ENCODE peak calls at places on chromosomes 1 and 21, in ten cellular contexts. N, J, B, O, E, Z, U, S, L and I are unnamed samples.

GRCh38 chr1:25590096-25590824 is 26.3 kb upstream of the MAN1C1 start:
- DNase-seq in E (no peak), O (no peak), N (peak), S (no peak), J (no peak), Z (no peak), L (no peak), U (peak), B (no peak), I (no peak)

GRCh38 chr1:172616646-172617045 is 42.3 kb upstream of the FASLG start:
- DNase-seq in S (no peak), N (no peak), U (no peak), E (peak), O (no peak), J (no peak), B (no peak), Z (no peak), L (no peak), I (no peak)

GRCh38 chr1:180821970-180822369 is 90.7 kb upstream of the KIAA1614 start:
- DNase-seq in U (no peak), B (no peak), S (no peak), O (no peak), J (no peak), L (no peak), E (no peak), N (no peak), Z (no peak), I (no peak)

GRCh38 chr1:201377611-201378092 is at the start of gene TNNT2:
- DNase-seq in U (no peak), L (no peak), N (no peak), Z (no peak), O (no peak), B (no peak), S (no peak), E (no peak), J (no peak), I (no peak)

GRCh38 chr1:48917901-48918603 is 141.4 kb upstream of the BEND5 start:
- DNase-seq in S (no peak), U (no peak), Z (no peak), B (no peak), O (no peak), J (peak), L (no peak), E (no peak), N (no peak), I (no peak)

GRCh38 chr1:239884776-239885175 is 206.9 kb upstream of the FMN2 start:
- DNase-seq in N (no peak), U (no peak), J (no peak), S (no peak), O (no peak), Z (no peak), B (no peak), E (no peak), L (no peak), I (no peak)

GRCh38 chr1:156859523-156860112 is 701 bp upstream of the INSRR start:
- DNase-seq in L (peak), O (no peak), E (no peak), B (no peak), N (no peak), J (peak), S (peak), Z (no peak), U (peak), I (peak)

GRCh38 chr1:1420654-1421134 is 382 bp downstream of the ANKRD65 start:
- DNase-seq in B (no peak), U (no peak), O (no peak), E (no peak), L (no peak), J (no peak), N (no peak), S (no peak), Z (no peak), I (no peak)

GRCh38 chr21:44710294-44710665 is 1.1 kb downstream of the TSPEAR start:
- DNase-seq in Z (no peak), O (no peak), J (peak), B (peak), E (no peak), N (no peak), U (no peak), S (peak), L (no peak), I (no peak)
- TF ChIP-seq POLR2AphosphoS5 in Z (no peak), O (no peak), J (no peak), B (no peak), E (no peak), N (no peak), U (no peak), S (no peak), L (no peak), I (no peak)

DNA sequence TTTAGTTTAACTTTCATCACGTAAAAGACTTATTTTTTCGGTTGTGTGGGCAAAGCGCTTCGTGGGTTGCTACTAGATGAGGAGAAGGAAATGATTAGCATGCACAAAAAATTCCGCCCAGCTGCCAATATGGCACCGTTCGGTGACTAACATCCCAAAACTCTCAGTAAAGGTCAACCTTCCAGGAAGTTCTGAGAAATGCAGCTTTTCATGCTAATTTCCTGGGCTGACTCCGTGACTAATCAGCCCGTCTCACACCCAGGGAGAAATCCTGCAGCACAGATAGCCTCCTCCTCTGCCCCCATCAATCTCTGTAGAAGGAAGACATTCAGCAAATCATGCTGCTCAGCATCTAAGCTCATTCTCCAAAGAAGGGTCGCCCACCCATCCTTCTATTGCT is 34.1 kb downstream of the TMCO4 start:
- DNase-seq in S (no peak), J (no peak), N (no peak), E (no peak), L (no peak), O (no peak), B (no peak), Z (peak), U (no peak), I (no peak)
- TF ChIP-seq POLR2AphosphoS5 in S (no peak), J (no peak), N (no peak), E (no peak), L (no peak), O (no peak), B (no peak), Z (peak), U (no peak), I (no peak)

GRCh38 chr1:161502641-161503393 is 2.4 kb upstream of the FCGR2A start:
- DNase-seq in S (no peak), Z (no peak), N (no peak), U (no peak), B (no peak), E (no peak), O (no peak), L (no peak), J (no peak), I (no peak)
- TF ChIP-seq POLR2AphosphoS5 in S (no peak), Z (no peak), N (no peak), U (no peak), B (no peak), E (no peak), O (no peak), L (no peak), J (no peak), I (no peak)

DNA sequence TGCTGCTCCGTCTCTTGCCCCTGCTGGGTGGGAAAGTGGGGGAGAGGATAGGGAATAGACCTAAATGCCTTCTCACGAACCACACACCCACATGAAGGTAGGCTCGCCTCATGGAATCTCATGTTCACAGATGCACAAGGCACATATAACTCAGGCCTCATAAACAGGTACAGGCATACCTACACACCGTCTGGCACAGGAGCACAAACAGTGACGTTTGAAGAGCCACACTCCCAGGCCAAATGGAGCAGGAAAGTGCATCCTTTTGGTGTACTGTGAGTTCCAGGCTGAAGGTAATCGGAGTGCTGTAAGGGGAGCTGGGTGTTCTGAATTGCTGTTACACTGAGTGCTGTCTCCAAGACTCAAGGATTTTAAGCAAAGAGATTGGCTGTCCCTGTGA is 13.1 kb downstream of the UTP11 start:
- DNase-seq in E (no peak), J (no peak), Z (no peak), O (no peak), N (no peak), S (no peak), B (no peak), U (no peak), L (no peak), I (no peak)
- TF ChIP-seq POLR2AphosphoS5 in E (peak), J (no peak), Z (no peak), O (no peak), N (no peak), S (peak), B (no peak), U (no peak), L (peak), I (peak)

GRCh38 chr21:44773291-44773932 is 28.2 kb downstream of the UBE2G2 start:
- DNase-seq in J (no peak), N (peak), B (peak), S (no peak), O (no peak), E (no peak), U (peak), L (no peak), Z (no peak), I (no peak)
- TF ChIP-seq POLR2AphosphoS5 in J (no peak), N (no peak), B (no peak), S (no peak), O (no peak), E (no peak), U (no peak), L (no peak), Z (no peak), I (no peak)

GRCh38 chr1:241765390-241765789 is 82.6 kb upstream of the EXO1 start:
- DNase-seq in N (no peak), O (no peak), S (no peak), E (no peak), L (no peak), B (no peak), Z (no peak), J (no peak), U (no peak), I (no peak)
- TF ChIP-seq POLR2AphosphoS5 in N (no peak), O (no peak), S (no peak), E (no peak), L (no peak), B (no peak), Z (no peak), J (no peak), U (no peak), I (no peak)

GRCh38 chr1:31938184-31938975 is at the start of gene PTP4A2:
- DNase-seq in S (peak), L (peak), Z (peak), N (peak), B (peak), E (peak), U (peak), J (peak), O (peak), I (peak)
- TF ChIP-seq POLR2AphosphoS5 in S (peak), L (peak), Z (peak), N (peak), B (no peak), E (peak), U (peak), J (peak), O (peak), I (peak)

DNA sequence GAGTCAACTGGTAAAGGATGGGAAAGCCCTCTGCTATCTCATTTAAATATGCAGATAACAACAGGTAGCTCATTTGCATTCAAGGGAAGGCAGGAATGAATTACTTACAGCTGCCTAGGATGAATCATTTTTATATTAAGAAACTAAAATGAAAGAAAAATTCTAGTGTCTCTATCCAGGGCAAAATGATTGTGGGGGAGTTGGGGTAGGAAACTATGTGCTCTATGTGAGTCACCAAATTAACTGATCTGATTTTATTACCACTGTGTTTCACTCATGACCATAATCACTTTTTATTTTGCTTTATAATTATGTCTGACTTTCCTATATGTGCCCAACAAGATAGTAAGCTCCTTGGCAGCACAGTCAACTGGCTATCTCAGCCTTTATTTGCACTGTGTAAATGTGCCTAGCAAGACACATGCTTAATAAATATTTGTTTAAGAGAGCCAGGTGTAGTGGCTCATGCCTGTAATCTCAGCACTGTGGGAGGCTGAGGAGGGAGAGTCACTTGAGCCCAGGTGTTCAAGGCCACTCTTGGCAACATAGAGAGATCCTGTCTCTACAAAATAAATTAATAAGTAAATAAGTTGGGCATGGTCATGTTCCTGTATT is 84.2 kb downstream of the SPAG17 start:
- DNase-seq in E (no peak), S (no peak), Z (no peak), L (no peak), U (peak), N (no peak), J (no peak), B (no peak), O (no peak), I (no peak)
- TF ChIP-seq POLR2AphosphoS5 in E (no peak), S (no peak), Z (no peak), L (no peak), U (peak), N (no peak), J (no peak), B (no peak), O (no peak), I (no peak)

GRCh38 chr1:77670330-77670729 is 12.1 kb downstream of the ZZZ3 start:
- DNase-seq in O (no peak), Z (no peak), E (no peak), L (no peak), S (no peak), N (no peak), U (no peak), B (no peak), J (no peak), I (no peak)
- TF ChIP-seq POLR2AphosphoS5 in O (no peak), Z (no peak), E (no peak), L (no peak), S (no peak), N (no peak), U (no peak), B (no peak), J (no peak), I (no peak)